ENCODE peak calls at places on chromosomes 2 and 18, in five cellular contexts. B, K, F, S and V are unnamed samples.

GRCh38 chr2:235005603-235006259 is 53.9 kb downstream of the SH3BP4 start:
- DNase-seq in B (no peak), K (peak), F (peak), S (no peak), V (no peak)

GRCh38 chr2:222610746-222611145 is 45.1 kb downstream of the FARSB start:
- DNase-seq in B (no peak), K (no peak), F (peak), S (peak), V (no peak)

GRCh38 chr18:31740180-31740579 is 20.5 kb downstream of the SLC25A52 start:
- DNase-seq in B (no peak), K (no peak), F (no peak), S (no peak), V (no peak)

GRCh38 chr2:234963785-234964615 is 12.2 kb downstream of the SH3BP4 start:
- DNase-seq in B (peak), K (no peak), F (peak), S (no peak), V (no peak)

GRCh38 chr2:43306197-43306596 is 79.8 kb upstream of the ZFP36L2 start:
- DNase-seq in B (no peak), K (no peak), F (no peak), S (no peak), V (no peak)

GRCh38 chr2:219104107-219105050 is 43.7 kb upstream of the IHH start:
- DNase-seq in B (no peak), K (no peak), F (peak), S (no peak), V (no peak)

GRCh38 chr2:72148391-72148974 is 821 bp upstream of the CYP26B1 start:
- DNase-seq in B (peak), K (no peak), F (no peak), S (no peak), V (no peak)

GRCh38 chr2:26034597-26035067 is 748 bp downstream of the RAB10 start:
- DNase-seq in B (no peak), K (no peak), F (no peak), S (no peak), V (no peak)

GRCh38 chr18:36993068-36993467 is 164.1 kb downstream of the KIAA1328 start:
- DNase-seq in B (no peak), K (no peak), F (peak), S (peak), V (no peak)

GRCh38 chr2:29033172-29033571 is 41.2 kb downstream of the PCARE start:
- DNase-seq in B (no peak), K (no peak), F (peak), S (no peak), V (no peak)

GRCh38 chr18:48959921-48960920 is 9.5 kb upstream of the SMAD7 start:
- DNase-seq in B (no peak), K (no peak), F (no peak), S (no peak), V (no peak)

GRCh38 chr18:13231151-13231550 is 12.6 kb downstream of the LDLRAD4 start:
- DNase-seq in B (no peak), K (no peak), F (no peak), S (no peak), V (no peak)

GRCh38 chr18:79571221-79572092 is 108.1 kb upstream of the CTDP1 start:
- DNase-seq in B (peak), K (peak), F (no peak), S (no peak), V (no peak)

GRCh38 chr18:3916082-3916481 is 466.1 kb downstream of the TGIF1 start:
- DNase-seq in B (no peak), K (no peak), F (no peak), S (no peak), V (no peak)

GRCh38 chr2:103176289-103176915 is 414.6 kb downstream of the TMEM182 start:
- DNase-seq in B (no peak), K (no peak), F (no peak), S (no peak), V (no peak)

GRCh38 chr18:13684546-13684945 is 41.8 kb downstream of the FAM210A start:
- DNase-seq in B (no peak), K (no peak), F (no peak), S (no peak), V (no peak)

GRCh38 chr2:105330681-105331375 is 1.3 kb upstream of the TGFBRAP1 start:
- DNase-seq in B (no peak), K (no peak), F (no peak), S (no peak), V (no peak)

GRCh38 chr2:8525582-8526402 is 156.1 kb upstream of the ID2 start:
- DNase-seq in B (peak), K (peak), F (peak), S (no peak), V (peak)

GRCh38 chr18:32919799-32920198 is 147.0 kb upstream of the KLHL14 start:
- DNase-seq in B (no peak), K (no peak), F (no peak), S (no peak), V (peak)

GRCh38 chr2:28869494-28870145 is 489 bp downstream of the TRMT61B start:
- DNase-seq in B (peak), K (no peak), F (no peak), S (no peak), V (no peak)

GRCh38 chr2:151619337-151619989 is 114.8 kb downstream of the NEB start:
- DNase-seq in B (no peak), K (no peak), F (peak), S (peak), V (no peak)

GRCh38 chr2:129233751-129234406 is 745.6 kb upstream of the RAB6C start:
- DNase-seq in B (no peak), K (no peak), F (peak), S (no peak), V (no peak)

GRCh38 chr18:3689986-3690681 is 240.2 kb downstream of the TGIF1 start:
- DNase-seq in B (no peak), K (no peak), F (no peak), S (no peak), V (no peak)

GRCh38 chr18:54775686-54776085 is 52.6 kb upstream of the RAB27B start:
- DNase-seq in B (no peak), K (no peak), F (peak), S (peak), V (no peak)

GRCh38 chr2:109645412-109646184 is 31.4 kb downstream of the SOWAHC start:
- DNase-seq in B (no peak), K (no peak), F (no peak), S (no peak), V (no peak)

GRCh38 chr2:186068154-186068826 is 329.7 kb downstream of the FSIP2 start:
- DNase-seq in B (no peak), K (no peak), F (peak), S (no peak), V (no peak)

GRCh38 chr2:45007356-45007755 is 1.9 kb downstream of the SIX2 start:
- DNase-seq in B (no peak), K (no peak), F (no peak), S (no peak), V (no peak)

GRCh38 chr18:9858642-9859041 is 27.1 kb upstream of the TXNDC2 start:
- DNase-seq in B (no peak), K (no peak), F (no peak), S (no peak), V (no peak)

GRCh38 chr2:168784993-168785392 is 17.4 kb upstream of the NOSTRIN start:
- DNase-seq in B (no peak), K (no peak), F (no peak), S (no peak), V (no peak)

GRCh38 chr2:167748536-167748935 is 498.9 kb downstream of the STK39 start:
- DNase-seq in B (no peak), K (no peak), F (no peak), S (no peak), V (no peak)

GRCh38 chr18:44180683-44181082 is 500.0 kb upstream of the SETBP1 start:
- DNase-seq in B (no peak), K (no peak), F (peak), S (no peak), V (no peak)

GRCh38 chr2:154470386-154470785 is 228.1 kb upstream of the KCNJ3 start:
- DNase-seq in B (no peak), K (no peak), F (no peak), S (no peak), V (no peak)

GRCh38 chr2:234025475-234025874 is 25.0 kb upstream of the SPP2 start:
- DNase-seq in B (no peak), K (no peak), F (no peak), S (no peak), V (peak)

GRCh38 chr2:172928754-172929153 is 146.9 kb upstream of the MAP3K20 start:
- DNase-seq in B (no peak), K (no peak), F (peak), S (no peak), V (no peak)

GRCh38 chr2:81437474-81438000 is 1133.0 kb upstream of the LRRTM1 start:
- DNase-seq in B (no peak), K (no peak), F (no peak), S (no peak), V (no peak)

DNA sequence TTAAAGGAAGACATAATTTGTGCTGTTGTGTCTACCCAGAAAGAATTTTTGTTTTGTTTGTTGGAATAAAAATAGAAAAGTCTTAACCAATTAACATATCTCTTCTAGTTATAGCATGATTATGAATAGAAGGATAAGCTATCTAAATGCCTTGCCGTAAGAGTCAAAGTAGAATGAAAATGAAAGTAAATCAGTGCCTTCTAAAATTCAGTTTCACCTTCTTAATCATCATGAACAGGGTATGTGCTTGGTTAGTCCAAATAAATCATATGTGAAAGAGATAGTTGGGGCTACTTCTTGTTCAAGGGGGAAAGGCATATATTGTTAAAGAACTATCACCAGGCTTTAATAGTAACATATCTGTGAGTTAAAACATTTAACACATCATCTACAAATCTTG is 91.5 kb downstream of the GULP1 start:
- DNase-seq in B (no peak), K (no peak), F (no peak), S (no peak), V (no peak)
- H3K4me3 ChIP-seq in B (peak), K (peak), F (no peak), S (no peak), V (no peak)

DNA sequence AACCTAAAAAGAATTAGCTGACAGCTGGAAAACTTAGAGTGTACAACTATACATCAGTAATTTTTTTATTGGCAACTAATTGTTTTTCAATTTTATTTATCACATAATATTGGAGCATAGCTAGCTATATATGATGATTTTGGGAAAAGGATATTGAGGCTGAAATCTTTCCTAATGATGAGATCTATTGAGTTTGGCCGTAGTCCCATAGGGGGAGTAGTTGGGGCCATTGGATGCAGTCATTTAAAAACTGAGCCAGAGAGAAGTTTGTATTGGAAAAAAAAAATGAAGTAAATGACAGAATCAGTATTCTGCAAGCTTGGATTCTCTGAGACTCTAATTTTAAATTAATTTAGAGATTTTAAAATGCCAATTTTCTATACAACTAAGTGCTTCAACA is 179.8 kb downstream of the LTBP1 start:
- DNase-seq in B (no peak), K (no peak), F (no peak), S (no peak), V (no peak)
- TF ChIP-seq CTCF in B (no peak), K (no peak), F (peak), S (peak), V (no peak)

GRCh38 chr2:178782236-178782635 is 25.0 kb downstream of the TTN start:
- DNase-seq in B (no peak), K (no peak), F (no peak), S (no peak), V (no peak)

GRCh38 chr2:178775975-178776374 is 31.2 kb downstream of the TTN start:
- DNase-seq in B (no peak), K (no peak), F (no peak), S (no peak), V (no peak)

GRCh38 chr2:178777577-178777976 is 29.6 kb downstream of the TTN start:
- DNase-seq in B (no peak), K (no peak), F (no peak), S (no peak), V (no peak)

GRCh38 chr2:178776725-178777124 is 30.5 kb downstream of the TTN start:
- DNase-seq in B (no peak), K (no peak), F (no peak), S (no peak), V (no peak)
- H3K4me3 ChIP-seq in B (no peak), K (no peak), F (no peak), S (no peak), V (no peak)

GRCh38 chr18:47397671-47398319 is 146.3 kb upstream of the SKOR2 start:
- DNase-seq in B (no peak), K (no peak), F (no peak), S (no peak), V (no peak)
- TF ChIP-seq CTCF in B (no peak), K (no peak), F (no peak), S (peak), V (peak)

GRCh38 chr2:159677654-159678053 is 34.7 kb upstream of the MARCHF7 start:
- DNase-seq in B (no peak), K (no peak), F (peak), S (no peak), V (no peak)
- H3K4me3 ChIP-seq in B (no peak), K (no peak), F (no peak), S (no peak), V (no peak)

GRCh38 chr2:199911877-199912161 is 726 bp downstream of the C2orf69 start:
- DNase-seq in B (no peak), K (no peak), F (no peak), S (no peak), V (no peak)

GRCh38 chr2:199910338-199911051 is 598 bp upstream of the C2orf69 start:
- DNase-seq in B (no peak), K (no peak), F (no peak), S (no peak), V (no peak)

GRCh38 chr2:199907008-199907714 is 3.9 kb upstream of the C2orf69 start:
- DNase-seq in B (no peak), K (no peak), F (no peak), S (no peak), V (no peak)

GRCh38 chr2:199914372-199914958 is 3.4 kb downstream of the C2orf69 start:
- DNase-seq in B (no peak), K (no peak), F (no peak), S (no peak), V (no peak)

DNA sequence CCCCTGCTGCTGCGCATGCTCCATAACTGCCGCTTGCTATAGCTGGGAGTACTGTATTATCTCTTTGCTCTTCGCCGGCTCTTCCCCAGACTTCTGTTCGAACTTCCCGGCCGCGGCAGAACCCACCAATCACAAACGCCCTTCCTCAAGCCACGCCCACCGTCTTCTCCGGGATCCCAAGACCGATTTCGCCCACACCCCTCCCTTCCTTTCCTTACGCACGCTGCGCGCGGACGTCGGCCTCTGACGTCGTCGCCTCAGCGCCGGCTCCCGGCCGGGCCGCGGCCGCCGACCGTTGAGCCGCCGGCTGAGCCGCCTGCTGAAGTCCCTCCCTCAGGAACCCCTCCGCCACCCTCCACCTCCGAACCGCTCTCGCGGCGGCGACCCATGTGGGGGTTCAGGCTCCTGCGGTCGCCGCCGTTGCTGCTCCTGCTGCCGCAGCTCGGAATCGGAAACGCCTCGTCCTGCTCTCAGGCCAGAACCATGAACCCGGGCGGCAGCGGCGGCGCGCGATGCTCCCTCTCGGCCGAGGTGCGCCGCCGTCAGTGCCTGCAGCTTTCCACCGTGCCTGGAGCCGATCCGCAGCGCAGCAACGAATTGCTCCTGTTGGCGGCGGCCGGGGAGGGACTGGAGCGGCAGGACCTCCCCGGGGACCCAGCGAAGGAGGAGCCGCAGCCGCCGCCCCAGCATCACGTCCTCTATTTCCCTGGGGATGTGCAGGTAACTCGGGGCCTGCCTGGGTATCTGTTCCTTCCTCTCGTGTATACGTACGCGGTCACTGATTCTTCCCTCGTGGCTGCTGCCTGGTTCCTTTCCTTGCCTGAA is at the start of gene C2orf69:
- DNase-seq in B (peak), K (peak), F (peak), S (peak), V (peak)
- TF ChIP-seq CTCF in B (no peak), K (no peak), F (no peak), S (no peak), V (peak)

GRCh38 chr2:190649035-190649797 is at the start of gene NAB1:
- DNase-seq in B (peak), K (peak), F (no peak), S (no peak), V (peak)

GRCh38 chr2:190649798-190650390 is 1.0 kb downstream of the NAB1 start:
- DNase-seq in B (no peak), K (no peak), F (peak), S (no peak), V (no peak)

GRCh38 chr2:190651413-190651812 is 2.5 kb downstream of the NAB1 start:
- DNase-seq in B (no peak), K (no peak), F (no peak), S (no peak), V (no peak)

GRCh38 chr2:190648289-190649034 is 421 bp upstream of the NAB1 start:
- DNase-seq in B (peak), K (peak), F (peak), S (no peak), V (peak)

GRCh38 chr2:190646780-190647626 is 1.9 kb upstream of the NAB1 start:
- DNase-seq in B (no peak), K (no peak), F (peak), S (no peak), V (no peak)
- H3K4me3 ChIP-seq in B (peak), K (no peak), F (no peak), S (no peak), V (no peak)

GRCh38 chr2:53036196-53036595 is 731.4 kb upstream of the CHAC2 start:
- DNase-seq in B (no peak), K (no peak), F (peak), S (no peak), V (no peak)

GRCh38 chr2:53035153-53035552 is 732.5 kb upstream of the CHAC2 start:
- DNase-seq in B (no peak), K (no peak), F (no peak), S (no peak), V (no peak)

DNA sequence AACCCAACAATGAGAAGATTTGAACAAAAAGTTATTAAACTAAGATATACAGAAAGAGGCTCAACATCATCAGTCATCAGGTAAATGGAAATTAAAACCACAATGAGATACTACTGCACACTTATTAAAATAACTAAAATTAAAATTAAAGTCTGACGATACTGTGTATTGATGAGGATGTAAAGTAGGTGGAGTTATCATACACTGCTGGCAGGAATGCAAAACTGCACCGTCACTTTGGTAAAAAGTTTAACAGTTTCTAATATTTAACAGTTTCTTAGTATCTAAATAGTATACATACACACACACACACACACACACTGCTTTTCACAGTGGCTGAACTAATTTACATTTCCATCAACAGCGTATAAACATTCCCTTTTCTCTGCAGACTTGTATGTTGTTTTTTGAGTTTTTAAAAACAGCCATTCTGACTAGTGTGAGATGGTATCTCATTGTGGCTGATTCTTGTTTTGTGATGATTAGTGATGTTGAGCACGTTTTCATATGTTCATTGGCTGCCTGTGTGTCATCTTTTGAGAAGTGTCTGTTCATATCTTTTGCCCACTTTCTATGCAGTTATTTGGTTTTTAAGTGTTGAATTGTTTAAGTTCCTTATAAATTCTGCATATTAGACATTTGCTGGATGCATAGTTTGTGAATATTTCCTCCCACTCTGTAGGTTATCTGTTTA is 726.9 kb upstream of the CHAC2 start:
- DNase-seq in B (no peak), K (no peak), F (no peak), S (no peak), V (no peak)
- TF ChIP-seq CTCF in B (no peak), K (no peak), F (peak), S (peak), V (no peak)

GRCh38 chr2:191063584-191063983 is 49.6 kb upstream of the STAT1 start:
- DNase-seq in B (no peak), K (no peak), F (no peak), S (no peak), V (no peak)

GRCh38 chr2:191064590-191064989 is 50.6 kb upstream of the STAT1 start:
- DNase-seq in B (no peak), K (no peak), F (no peak), S (no peak), V (no peak)

GRCh38 chr2:191069606-191070005 is 55.6 kb upstream of the STAT1 start:
- DNase-seq in B (no peak), K (no peak), F (no peak), S (no peak), V (no peak)

GRCh38 chr2:191065785-191066184 is 51.8 kb upstream of the STAT1 start:
- DNase-seq in B (no peak), K (no peak), F (peak), S (no peak), V (no peak)

GRCh38 chr2:191066281-191067233 is 52.6 kb upstream of the STAT1 start:
- DNase-seq in B (no peak), K (no peak), F (no peak), S (no peak), V (no peak)
- H3K4me3 ChIP-seq in B (no peak), K (no peak), F (no peak), S (no peak), V (no peak)